ENCODE peak calls at places on chromosomes 7 and 10, in seven cellular contexts. One of them, this sample, is unnamed.

GRCh38 chr7:108592633-108593277 is 23.1 kb downstream of the DNAJB9 start:
- DNase-seq in lower lobe of right lung: no peak
- DNase-seq in lung: no peak
- DNase-seq in adrenal gland: no peak
- DNase-seq in psoas muscle: no peak
- DNase-seq in cardiac muscle cell: peak; percentile 38
- DNase-seq in left ventricle myocardium inferior: no peak
- DNase-seq in this sample: no peak

GRCh38 chr7:118233799-118234198 is 9.3 kb downstream of the ANKRD7 start:
- DNase-seq in psoas muscle: no peak
- DNase-seq in lower lobe of right lung: no peak
- DNase-seq in cardiac muscle cell: no peak
- DNase-seq in adrenal gland: no peak
- DNase-seq in lung: no peak
- DNase-seq in left ventricle myocardium inferior: no peak
- DNase-seq in this sample: no peak

GRCh38 chr7:120867932-120868331 is 10.0 kb upstream of the TSPAN12 start:
- DNase-seq in lung: no peak
- DNase-seq in left ventricle myocardium inferior: no peak
- DNase-seq in cardiac muscle cell: no peak
- DNase-seq in psoas muscle: no peak
- DNase-seq in adrenal gland: no peak
- DNase-seq in lower lobe of right lung: no peak
- DNase-seq in this sample: no peak

GRCh38 chr7:4758111-4758510 is 17.3 kb upstream of the AP5Z1 start:
- DNase-seq in psoas muscle: no peak
- DNase-seq in cardiac muscle cell: no peak
- DNase-seq in left ventricle myocardium inferior: no peak
- DNase-seq in lower lobe of right lung: no peak
- DNase-seq in lung: no peak
- DNase-seq in adrenal gland: no peak
- DNase-seq in this sample: no peak

GRCh38 chr7:106041140-106041717 is 70.9 kb downstream of the SYPL1 start:
- DNase-seq in cardiac muscle cell: no peak
- DNase-seq in lung: no peak
- DNase-seq in adrenal gland: peak; percentile 50
- DNase-seq in psoas muscle: no peak
- DNase-seq in left ventricle myocardium inferior: no peak
- DNase-seq in lower lobe of right lung: no peak
- DNase-seq in this sample: no peak

GRCh38 chr7:116232402-116232749 is 22.0 kb downstream of the TES start:
- DNase-seq in lower lobe of right lung: no peak
- DNase-seq in lung: no peak
- DNase-seq in adrenal gland: no peak
- DNase-seq in left ventricle myocardium inferior: no peak
- DNase-seq in psoas muscle: no peak
- DNase-seq in cardiac muscle cell: peak; percentile 38
- DNase-seq in this sample: no peak

GRCh38 chr7:81447351-81447952 is 322.4 kb downstream of the HGF start:
- DNase-seq in adrenal gland: no peak
- DNase-seq in lung: no peak
- DNase-seq in psoas muscle: no peak
- DNase-seq in lower lobe of right lung: no peak
- DNase-seq in cardiac muscle cell: peak; percentile 77
- DNase-seq in left ventricle myocardium inferior: no peak
- DNase-seq in this sample: no peak

GRCh38 chr7:73831656-73832579 is 1.1 kb downstream of the CLDN4 start:
- DNase-seq in psoas muscle: no peak
- DNase-seq in left ventricle myocardium inferior: no peak
- DNase-seq in lung: peak; percentile 91
- DNase-seq in cardiac muscle cell: no peak
- DNase-seq in adrenal gland: no peak
- DNase-seq in lower lobe of right lung: peak; percentile 92
- DNase-seq in this sample: no peak

GRCh38 chr10:34854147-34854601 is 39.1 kb upstream of the PARD3 start:
- DNase-seq in psoas muscle: no peak
- DNase-seq in lower lobe of right lung: no peak
- DNase-seq in left ventricle myocardium inferior: no peak
- DNase-seq in adrenal gland: peak; percentile 34
- DNase-seq in lung: no peak
- DNase-seq in cardiac muscle cell: peak; percentile 71
- DNase-seq in this sample: no peak

GRCh38 chr10:116316533-116316932 is 7.7 kb upstream of the CCDC172 start:
- DNase-seq in left ventricle myocardium inferior: no peak
- DNase-seq in cardiac muscle cell: no peak
- DNase-seq in psoas muscle: no peak
- DNase-seq in lung: no peak
- DNase-seq in lower lobe of right lung: no peak
- DNase-seq in adrenal gland: no peak
- DNase-seq in this sample: no peak

GRCh38 chr10:71059059-71059818 is 153.1 kb upstream of the UNC5B start:
- DNase-seq in cardiac muscle cell: peak; percentile 44
- DNase-seq in psoas muscle: peak; percentile 66
- DNase-seq in adrenal gland: no peak
- DNase-seq in lower lobe of right lung: no peak
- DNase-seq in left ventricle myocardium inferior: peak; percentile 24
- DNase-seq in lung: no peak
- DNase-seq in this sample: no peak

GRCh38 chr10:105112862-105113261 is 471.8 kb downstream of the SORCS3 start:
- DNase-seq in psoas muscle: no peak
- DNase-seq in lung: no peak
- DNase-seq in adrenal gland: no peak
- DNase-seq in cardiac muscle cell: no peak
- DNase-seq in left ventricle myocardium inferior: no peak
- DNase-seq in lower lobe of right lung: no peak
- DNase-seq in this sample: no peak

GRCh38 chr10:74163313-74164068 is 12.5 kb downstream of the ADK start:
- DNase-seq in lower lobe of right lung: no peak
- DNase-seq in left ventricle myocardium inferior: no peak
- DNase-seq in cardiac muscle cell: no peak
- DNase-seq in adrenal gland: no peak
- DNase-seq in psoas muscle: no peak
- DNase-seq in lung: no peak
- DNase-seq in this sample: no peak

GRCh38 chr10:110568055-110568735 is 700 bp downstream of the SMC3 start:
- DNase-seq in left ventricle myocardium inferior: peak; percentile 18
- DNase-seq in adrenal gland: peak; percentile 37
- DNase-seq in cardiac muscle cell: peak; percentile 21
- DNase-seq in psoas muscle: no peak
- DNase-seq in lung: peak; percentile 35
- DNase-seq in lower lobe of right lung: peak; percentile 64
- DNase-seq in this sample: no peak

GRCh38 chr10:2980791-2981360 is 86.5 kb upstream of the PFKP start:
- DNase-seq in left ventricle myocardium inferior: no peak
- DNase-seq in lower lobe of right lung: no peak
- DNase-seq in psoas muscle: no peak
- DNase-seq in cardiac muscle cell: peak; percentile 44
- DNase-seq in lung: no peak
- DNase-seq in adrenal gland: no peak
- DNase-seq in this sample: no peak

GRCh38 chr7:112770051-112770450 is 20.1 kb downstream of the TMEM168 start:
- DNase-seq in adrenal gland: no peak
- DNase-seq in left ventricle myocardium inferior: no peak
- DNase-seq in psoas muscle: no peak
- DNase-seq in lung: no peak
- DNase-seq in lower lobe of right lung: no peak
- DNase-seq in cardiac muscle cell: no peak
- DNase-seq in this sample: no peak

GRCh38 chr7:149284850-149285580 is 23.0 kb downstream of the ZNF783 start:
- DNase-seq in adrenal gland: peak; percentile 97
- DNase-seq in cardiac muscle cell: peak; percentile 90
- DNase-seq in psoas muscle: peak; percentile 98
- DNase-seq in lower lobe of right lung: peak; percentile 96
- DNase-seq in lung: peak; percentile 95
- DNase-seq in left ventricle myocardium inferior: peak; percentile 96
- DNase-seq in this sample: peak; percentile 79

GRCh38 chr10:67612577-67613537 is 83.1 kb downstream of the CTNNA3 start:
- DNase-seq in lung: no peak
- DNase-seq in left ventricle myocardium inferior: no peak
- DNase-seq in lower lobe of right lung: no peak
- DNase-seq in psoas muscle: no peak
- DNase-seq in cardiac muscle cell: peak; percentile 45
- DNase-seq in adrenal gland: no peak
- DNase-seq in this sample: no peak

GRCh38 chr10:95444792-95445191 is 116.4 kb downstream of the SORBS1 start:
- DNase-seq in lower lobe of right lung: no peak
- DNase-seq in psoas muscle: no peak
- DNase-seq in lung: no peak
- DNase-seq in cardiac muscle cell: no peak
- DNase-seq in adrenal gland: no peak
- DNase-seq in left ventricle myocardium inferior: no peak
- DNase-seq in this sample: no peak

GRCh38 chr7:11341285-11341944 is 367.7 kb downstream of the PHF14 start:
- DNase-seq in lung: no peak
- DNase-seq in adrenal gland: no peak
- DNase-seq in psoas muscle: no peak
- DNase-seq in cardiac muscle cell: peak; percentile 64
- DNase-seq in lower lobe of right lung: no peak
- DNase-seq in left ventricle myocardium inferior: no peak
- DNase-seq in this sample: no peak

GRCh38 chr7:116216956-116217570 is 6.7 kb downstream of the TES start:
- DNase-seq in left ventricle myocardium inferior: no peak
- DNase-seq in adrenal gland: no peak
- DNase-seq in lung: no peak
- DNase-seq in psoas muscle: no peak
- DNase-seq in lower lobe of right lung: no peak
- DNase-seq in cardiac muscle cell: peak; percentile 53
- DNase-seq in this sample: no peak

GRCh38 chr7:94511763-94512162 is 2.2 kb downstream of the CASD1 start:
- DNase-seq in cardiac muscle cell: no peak
- DNase-seq in left ventricle myocardium inferior: no peak
- DNase-seq in lung: peak; percentile 32
- DNase-seq in adrenal gland: no peak
- DNase-seq in psoas muscle: no peak
- DNase-seq in lower lobe of right lung: no peak
- DNase-seq in this sample: no peak

GRCh38 chr10:3935933-3936359 is 150.9 kb upstream of the KLF6 start:
- DNase-seq in lower lobe of right lung: no peak
- DNase-seq in lung: no peak
- DNase-seq in psoas muscle: no peak
- DNase-seq in adrenal gland: no peak
- DNase-seq in cardiac muscle cell: no peak
- DNase-seq in left ventricle myocardium inferior: no peak
- DNase-seq in this sample: no peak

GRCh38 chr7:22718200-22718711 is 8.7 kb upstream of the IL6 start:
- DNase-seq in left ventricle myocardium inferior: no peak
- DNase-seq in adrenal gland: no peak
- DNase-seq in lung: no peak
- DNase-seq in cardiac muscle cell: peak; percentile 86
- DNase-seq in lower lobe of right lung: no peak
- DNase-seq in psoas muscle: no peak
- DNase-seq in this sample: peak; percentile 69

GRCh38 chr10:27240891-27241639 is 468 bp upstream of the ACBD5 start:
- DNase-seq in lower lobe of right lung: peak; percentile 69
- DNase-seq in adrenal gland: peak; percentile 44
- DNase-seq in psoas muscle: peak; percentile 62
- DNase-seq in left ventricle myocardium inferior: peak; percentile 22
- DNase-seq in cardiac muscle cell: no peak
- DNase-seq in lung: no peak
- DNase-seq in this sample: no peak

GRCh38 chr10:124401633-124402032 is 17.1 kb downstream of the OAT start:
- DNase-seq in lung: no peak
- DNase-seq in cardiac muscle cell: no peak
- DNase-seq in lower lobe of right lung: no peak
- DNase-seq in adrenal gland: no peak
- DNase-seq in left ventricle myocardium inferior: no peak
- DNase-seq in psoas muscle: no peak
- DNase-seq in this sample: no peak

GRCh38 chr10:114384181-114384580 is 20.1 kb downstream of the AFAP1L2 start:
- DNase-seq in cardiac muscle cell: no peak
- DNase-seq in left ventricle myocardium inferior: no peak
- DNase-seq in psoas muscle: no peak
- DNase-seq in adrenal gland: no peak
- DNase-seq in lung: no peak
- DNase-seq in lower lobe of right lung: no peak
- DNase-seq in this sample: no peak

GRCh38 chr10:230758-231157 is 95.5 kb downstream of the ZMYND11 start:
- DNase-seq in left ventricle myocardium inferior: no peak
- DNase-seq in lung: no peak
- DNase-seq in adrenal gland: no peak
- DNase-seq in lower lobe of right lung: no peak
- DNase-seq in psoas muscle: no peak
- DNase-seq in cardiac muscle cell: no peak
- DNase-seq in this sample: no peak
- TF ChIP-seq CTCF in left ventricle myocardium inferior: peak; percentile 40
- TF ChIP-seq CTCF in lung: no peak
- TF ChIP-seq CTCF in adrenal gland: peak; percentile 20
- TF ChIP-seq CTCF in lower lobe of right lung: peak; percentile 36
- TF ChIP-seq CTCF in psoas muscle: peak; percentile 29
- TF ChIP-seq CTCF in cardiac muscle cell: peak; percentile 38
- TF ChIP-seq CTCF in this sample: no peak

GRCh38 chr10:33098966-33099663 is 141.1 kb upstream of the ITGB1 start:
- DNase-seq in adrenal gland: no peak
- DNase-seq in psoas muscle: no peak
- DNase-seq in lower lobe of right lung: no peak
- DNase-seq in cardiac muscle cell: no peak
- DNase-seq in lung: no peak
- DNase-seq in left ventricle myocardium inferior: no peak
- DNase-seq in this sample: no peak
- H3K4me1 ChIP-seq in adrenal gland: no peaks in the 10 kb centered on the region
- H3K4me1 ChIP-seq in psoas muscle: no peaks in the 10 kb centered on the region
- H3K4me1 ChIP-seq in lower lobe of right lung: no peaks in the 10 kb centered on the region
- H3K4me1 ChIP-seq in cardiac muscle cell: no peaks in the 10 kb centered on the region
- H3K4me1 ChIP-seq in lung: no peaks in the 10 kb centered on the region
- H3K4me1 ChIP-seq in left ventricle myocardium inferior: no peaks in the 10 kb centered on the region
- H3K4me1 ChIP-seq in this sample: no peaks in the 10 kb centered on the region

DNA sequence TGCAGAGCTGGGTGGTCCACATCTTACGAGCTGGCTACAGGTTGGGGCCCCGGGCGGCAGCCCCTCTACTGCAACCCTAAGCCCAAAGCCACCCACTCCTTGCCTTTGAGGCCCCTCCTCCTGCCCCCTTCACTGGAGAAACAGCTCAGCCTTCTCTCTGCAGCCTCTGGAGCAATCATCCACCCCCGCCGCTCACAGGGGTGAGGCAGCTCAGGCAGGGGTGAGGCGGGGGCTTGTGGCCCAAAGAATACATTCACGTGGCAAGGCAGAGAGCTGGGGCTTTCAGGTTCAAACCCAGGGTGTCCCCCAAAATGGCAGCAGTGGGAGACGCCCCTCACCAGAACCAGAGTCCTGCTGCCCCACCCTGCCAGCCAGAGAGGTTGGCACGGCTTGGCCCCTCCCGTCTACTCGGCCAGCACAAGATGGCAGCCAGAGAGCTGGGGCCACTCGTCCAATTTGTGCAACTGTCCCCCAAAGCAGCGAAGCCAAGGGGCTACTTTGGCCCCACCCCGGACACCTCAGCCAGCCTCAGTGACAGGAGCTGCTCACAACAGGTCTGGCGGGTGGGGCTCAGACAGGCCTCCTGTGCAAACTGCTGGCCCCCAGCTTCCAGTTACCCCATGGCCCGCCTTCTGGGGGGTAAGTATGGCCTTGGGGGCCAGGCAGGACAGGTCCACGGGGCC is 7.2 kb downstream of the GNB2 start:
- DNase-seq in lower lobe of right lung: peak; percentile 46
- DNase-seq in left ventricle myocardium inferior: peak; percentile 25
- DNase-seq in cardiac muscle cell: no peak
- DNase-seq in lung: no peak
- DNase-seq in psoas muscle: peak; percentile 62
- DNase-seq in adrenal gland: peak; percentile 52
- DNase-seq in this sample: no peak
- H3K27me3 ChIP-seq in lower lobe of right lung: no peaks in the 10 kb centered on the region
- H3K27me3 ChIP-seq in left ventricle myocardium inferior: no peaks in the 10 kb centered on the region
- H3K27me3 ChIP-seq in cardiac muscle cell: no peaks in the 10 kb centered on the region
- H3K27me3 ChIP-seq in lung: no peaks in the 10 kb centered on the region
- H3K27me3 ChIP-seq in psoas muscle: no peaks in the 10 kb centered on the region
- H3K27me3 ChIP-seq in adrenal gland: no peaks in the 10 kb centered on the region
- H3K27me3 ChIP-seq in this sample: no peaks in the 10 kb centered on the region

GRCh38 chr7:137091396-137091795 is 222.9 kb downstream of the CHRM2 start:
- DNase-seq in lung: no peak
- DNase-seq in cardiac muscle cell: peak; percentile 50
- DNase-seq in left ventricle myocardium inferior: no peak
- DNase-seq in lower lobe of right lung: no peak
- DNase-seq in adrenal gland: no peak
- DNase-seq in psoas muscle: no peak
- DNase-seq in this sample: no peak
- TF ChIP-seq CTCF in lung: no peak
- TF ChIP-seq CTCF in cardiac muscle cell: peak; percentile 46
- TF ChIP-seq CTCF in left ventricle myocardium inferior: peak; percentile 47
- TF ChIP-seq CTCF in lower lobe of right lung: peak; percentile 17
- TF ChIP-seq CTCF in adrenal gland: no peak
- TF ChIP-seq CTCF in psoas muscle: no peak
- TF ChIP-seq CTCF in this sample: no peak

This sample was measured in ascending aorta.